ENCODE peak calls at places on chromosomes 1 and 21, in ten cellular contexts. One of them, this sample, is unnamed.

GRCh38 chr1:13775446-13775845 is 75.5 kb downstream of the PRDM2 start:
- DNase-seq in cardiac muscle cell: no peak
- DNase-seq in HCT116: no peak
- DNase-seq in IMR-90: peak; percentile 29
- DNase-seq in lower lobe of right lung: no peak
- DNase-seq in body of pancreas: no peak
- DNase-seq in left ventricle myocardium inferior: no peak
- DNase-seq in right lobe of liver: no peak
- DNase-seq in endothelial cell: no peak
- DNase-seq in lower leg skin: no peak
- DNase-seq in this sample: no peak

GRCh38 chr1:153518562-153518961 is 17.2 kb downstream of the S100A6 start:
- DNase-seq in body of pancreas: no peak
- DNase-seq in lower lobe of right lung: no peak
- DNase-seq in right lobe of liver: no peak
- DNase-seq in HCT116: no peak
- DNase-seq in cardiac muscle cell: no peak
- DNase-seq in endothelial cell: no peak
- DNase-seq in lower leg skin: no peak
- DNase-seq in IMR-90: no peak
- DNase-seq in left ventricle myocardium inferior: no peak
- DNase-seq in this sample: no peak

GRCh38 chr1:186104459-186104858 is 270.6 kb downstream of the TPR start:
- DNase-seq in left ventricle myocardium inferior: no peak
- DNase-seq in lower leg skin: no peak
- DNase-seq in lower lobe of right lung: no peak
- DNase-seq in endothelial cell: no peak
- DNase-seq in cardiac muscle cell: no peak
- DNase-seq in HCT116: no peak
- DNase-seq in right lobe of liver: no peak
- DNase-seq in IMR-90: no peak
- DNase-seq in body of pancreas: no peak
- DNase-seq in this sample: no peak

GRCh38 chr21:38766987-38767722 is 38.6 kb upstream of the ETS2 start:
- DNase-seq in lower leg skin: no peak
- DNase-seq in endothelial cell: no peak
- DNase-seq in body of pancreas: peak; percentile 32
- DNase-seq in HCT116: no peak
- DNase-seq in IMR-90: no peak
- DNase-seq in cardiac muscle cell: no peak
- DNase-seq in right lobe of liver: no peak
- DNase-seq in lower lobe of right lung: peak; percentile 55
- DNase-seq in left ventricle myocardium inferior: no peak
- DNase-seq in this sample: no peak

GRCh38 chr1:187032982-187033705 is 204.4 kb downstream of the PLA2G4A start:
- DNase-seq in cardiac muscle cell: peak; percentile 48
- DNase-seq in HCT116: no peak
- DNase-seq in endothelial cell: no peak
- DNase-seq in body of pancreas: no peak
- DNase-seq in IMR-90: no peak
- DNase-seq in right lobe of liver: no peak
- DNase-seq in left ventricle myocardium inferior: no peak
- DNase-seq in lower leg skin: no peak
- DNase-seq in lower lobe of right lung: no peak
- DNase-seq in this sample: no peak

GRCh38 chr1:209103135-209103534 is 480.4 kb upstream of the CAMK1G start:
- DNase-seq in right lobe of liver: no peak
- DNase-seq in lower leg skin: no peak
- DNase-seq in IMR-90: no peak
- DNase-seq in body of pancreas: no peak
- DNase-seq in HCT116: no peak
- DNase-seq in left ventricle myocardium inferior: no peak
- DNase-seq in endothelial cell: no peak
- DNase-seq in lower lobe of right lung: no peak
- DNase-seq in cardiac muscle cell: no peak
- DNase-seq in this sample: no peak

GRCh38 chr1:182249201-182249676 is 142.4 kb downstream of the GLUL start:
- DNase-seq in IMR-90: no peak
- DNase-seq in left ventricle myocardium inferior: no peak
- DNase-seq in lower lobe of right lung: no peak
- DNase-seq in cardiac muscle cell: no peak
- DNase-seq in endothelial cell: no peak
- DNase-seq in right lobe of liver: peak; percentile 88
- DNase-seq in HCT116: no peak
- DNase-seq in body of pancreas: peak; percentile 13
- DNase-seq in lower leg skin: peak; percentile 37
- DNase-seq in this sample: no peak

GRCh38 chr1:37752583-37753471 is 12.1 kb downstream of the EPHA10 start:
- DNase-seq in endothelial cell: peak; percentile 49
- DNase-seq in cardiac muscle cell: peak; percentile 23
- DNase-seq in lower leg skin: no peak
- DNase-seq in right lobe of liver: no peak
- DNase-seq in body of pancreas: peak; percentile 43
- DNase-seq in IMR-90: no peak
- DNase-seq in lower lobe of right lung: no peak
- DNase-seq in HCT116: peak; percentile 8
- DNase-seq in left ventricle myocardium inferior: no peak
- DNase-seq in this sample: no peak

GRCh38 chr1:228337711-228338520 is 68.7 kb downstream of the TRIM11 start:
- DNase-seq in HCT116: no peak
- DNase-seq in cardiac muscle cell: no peak
- DNase-seq in left ventricle myocardium inferior: peak; percentile 14
- DNase-seq in right lobe of liver: peak; percentile 37
- DNase-seq in IMR-90: no peak
- DNase-seq in lower leg skin: no peak
- DNase-seq in endothelial cell: no peak
- DNase-seq in body of pancreas: peak; percentile 5
- DNase-seq in lower lobe of right lung: peak; percentile 31
- DNase-seq in this sample: no peak

GRCh38 chr1:100397681-100398080 is 45.4 kb downstream of the CDC14A start:
- DNase-seq in body of pancreas: no peak
- DNase-seq in cardiac muscle cell: no peak
- DNase-seq in lower leg skin: no peak
- DNase-seq in IMR-90: no peak
- DNase-seq in endothelial cell: no peak
- DNase-seq in right lobe of liver: no peak
- DNase-seq in HCT116: no peak
- DNase-seq in lower lobe of right lung: no peak
- DNase-seq in left ventricle myocardium inferior: no peak
- DNase-seq in this sample: no peak

GRCh38 chr1:100394286-100394685 is 42.0 kb downstream of the CDC14A start:
- DNase-seq in HCT116: no peak
- DNase-seq in IMR-90: no peak
- DNase-seq in lower lobe of right lung: no peak
- DNase-seq in right lobe of liver: no peak
- DNase-seq in body of pancreas: no peak
- DNase-seq in endothelial cell: no peak
- DNase-seq in cardiac muscle cell: no peak
- DNase-seq in lower leg skin: no peak
- DNase-seq in left ventricle myocardium inferior: no peak
- DNase-seq in this sample: no peak

GRCh38 chr1:100398648-100399047 is 46.3 kb downstream of the CDC14A start:
- DNase-seq in HCT116: no peak
- DNase-seq in lower lobe of right lung: no peak
- DNase-seq in body of pancreas: no peak
- DNase-seq in lower leg skin: no peak
- DNase-seq in cardiac muscle cell: no peak
- DNase-seq in IMR-90: no peak
- DNase-seq in left ventricle myocardium inferior: no peak
- DNase-seq in right lobe of liver: no peak
- DNase-seq in endothelial cell: no peak
- DNase-seq in this sample: no peak

GRCh38 chr1:100400332-100400933 is 48.1 kb downstream of the CDC14A start:
- DNase-seq in lower lobe of right lung: peak; percentile 59
- DNase-seq in endothelial cell: peak; percentile 46
- DNase-seq in left ventricle myocardium inferior: peak; percentile 38
- DNase-seq in lower leg skin: peak; percentile 57
- DNase-seq in HCT116: no peak
- DNase-seq in IMR-90: no peak
- DNase-seq in right lobe of liver: no peak
- DNase-seq in cardiac muscle cell: peak; percentile 36
- DNase-seq in body of pancreas: no peak
- DNase-seq in this sample: no peak

DNA sequence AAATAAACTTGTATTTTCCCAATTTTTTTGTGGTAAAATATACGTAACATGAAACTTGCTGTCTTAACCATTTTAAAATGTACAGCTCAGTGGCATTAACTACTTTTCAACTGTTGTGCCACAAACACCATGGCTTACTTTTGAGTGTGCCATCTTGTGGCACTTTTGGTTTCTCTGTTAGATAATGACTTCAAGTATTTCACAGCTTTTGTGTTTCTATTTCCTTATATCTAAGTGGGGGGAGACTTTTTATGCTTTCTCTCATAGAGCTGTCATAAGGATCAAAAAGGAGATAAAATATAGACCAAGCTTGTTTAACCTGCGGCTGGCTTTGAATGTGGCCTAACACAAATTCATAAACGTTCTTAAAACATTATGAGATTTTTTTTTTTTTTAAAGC is 44.3 kb downstream of the CDC14A start:
- DNase-seq in cardiac muscle cell: no peak
- DNase-seq in lower leg skin: no peak
- DNase-seq in HCT116: no peak
- DNase-seq in IMR-90: no peak
- DNase-seq in right lobe of liver: no peak
- DNase-seq in lower lobe of right lung: no peak
- DNase-seq in body of pancreas: no peak
- DNase-seq in left ventricle myocardium inferior: no peak
- DNase-seq in endothelial cell: no peak
- DNase-seq in this sample: no peak
- TF ChIP-seq CTCF in cardiac muscle cell: no peak
- TF ChIP-seq CTCF in lower leg skin: no peak
- TF ChIP-seq CTCF in HCT116: no peak
- TF ChIP-seq CTCF in IMR-90: no peak
- TF ChIP-seq CTCF in right lobe of liver: no peak
- TF ChIP-seq CTCF in lower lobe of right lung: no peak
- TF ChIP-seq CTCF in body of pancreas: no peak
- TF ChIP-seq CTCF in left ventricle myocardium inferior: no peak
- TF ChIP-seq CTCF in endothelial cell: no peak
- TF ChIP-seq CTCF in this sample: no peak

DNA sequence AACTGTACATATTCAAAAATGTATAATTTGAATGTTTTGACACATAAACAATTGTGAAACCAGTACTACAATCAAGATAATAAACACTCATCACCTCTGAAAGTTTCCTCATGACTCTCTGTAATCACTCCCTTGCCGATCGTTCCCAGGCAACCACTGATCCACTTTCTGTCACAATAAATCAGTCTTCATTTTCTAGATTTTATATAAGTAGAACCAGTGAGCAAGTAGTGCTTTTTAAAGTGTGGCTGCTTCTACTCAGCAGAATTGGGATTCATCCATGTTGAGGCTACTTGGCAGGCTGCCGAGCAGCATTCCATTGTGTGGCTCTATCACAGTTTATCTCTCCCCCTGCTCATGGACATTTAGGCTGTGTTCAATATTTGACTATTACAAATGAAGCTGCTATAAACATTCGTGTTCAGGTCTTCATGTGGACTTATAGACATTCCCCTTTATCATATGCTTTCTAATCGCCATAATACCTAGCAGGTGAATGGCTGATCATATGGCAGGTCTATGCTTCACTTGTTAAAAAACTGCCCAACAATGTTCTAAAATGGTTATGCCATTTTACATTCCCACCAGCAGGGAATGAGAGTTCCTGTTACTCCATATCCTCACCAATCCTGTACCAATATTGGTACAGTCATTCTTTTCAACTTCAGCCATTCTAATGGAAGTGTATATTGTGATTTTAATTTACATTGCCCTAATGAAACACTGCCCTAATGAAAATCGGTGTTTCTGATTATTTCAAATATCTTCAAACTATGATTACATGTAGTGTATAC is 20.5 kb downstream of the TEX38 start:
- DNase-seq in endothelial cell: no peak
- DNase-seq in body of pancreas: no peak
- DNase-seq in left ventricle myocardium inferior: no peak
- DNase-seq in HCT116: no peak
- DNase-seq in lower lobe of right lung: no peak
- DNase-seq in cardiac muscle cell: peak; percentile 48
- DNase-seq in lower leg skin: no peak
- DNase-seq in IMR-90: peak; percentile 38
- DNase-seq in right lobe of liver: no peak
- DNase-seq in this sample: no peak
- TF ChIP-seq CTCF in endothelial cell: peak; percentile 42
- TF ChIP-seq CTCF in body of pancreas: no peak
- TF ChIP-seq CTCF in left ventricle myocardium inferior: peak; percentile 14
- TF ChIP-seq CTCF in HCT116: peak; percentile 19
- TF ChIP-seq CTCF in lower lobe of right lung: no peak
- TF ChIP-seq CTCF in cardiac muscle cell: peak; percentile 34
- TF ChIP-seq CTCF in lower leg skin: no peak
- TF ChIP-seq CTCF in IMR-90: peak; percentile 38
- TF ChIP-seq CTCF in right lobe of liver: no peak
- TF ChIP-seq CTCF in this sample: peak; percentile 16

DNA sequence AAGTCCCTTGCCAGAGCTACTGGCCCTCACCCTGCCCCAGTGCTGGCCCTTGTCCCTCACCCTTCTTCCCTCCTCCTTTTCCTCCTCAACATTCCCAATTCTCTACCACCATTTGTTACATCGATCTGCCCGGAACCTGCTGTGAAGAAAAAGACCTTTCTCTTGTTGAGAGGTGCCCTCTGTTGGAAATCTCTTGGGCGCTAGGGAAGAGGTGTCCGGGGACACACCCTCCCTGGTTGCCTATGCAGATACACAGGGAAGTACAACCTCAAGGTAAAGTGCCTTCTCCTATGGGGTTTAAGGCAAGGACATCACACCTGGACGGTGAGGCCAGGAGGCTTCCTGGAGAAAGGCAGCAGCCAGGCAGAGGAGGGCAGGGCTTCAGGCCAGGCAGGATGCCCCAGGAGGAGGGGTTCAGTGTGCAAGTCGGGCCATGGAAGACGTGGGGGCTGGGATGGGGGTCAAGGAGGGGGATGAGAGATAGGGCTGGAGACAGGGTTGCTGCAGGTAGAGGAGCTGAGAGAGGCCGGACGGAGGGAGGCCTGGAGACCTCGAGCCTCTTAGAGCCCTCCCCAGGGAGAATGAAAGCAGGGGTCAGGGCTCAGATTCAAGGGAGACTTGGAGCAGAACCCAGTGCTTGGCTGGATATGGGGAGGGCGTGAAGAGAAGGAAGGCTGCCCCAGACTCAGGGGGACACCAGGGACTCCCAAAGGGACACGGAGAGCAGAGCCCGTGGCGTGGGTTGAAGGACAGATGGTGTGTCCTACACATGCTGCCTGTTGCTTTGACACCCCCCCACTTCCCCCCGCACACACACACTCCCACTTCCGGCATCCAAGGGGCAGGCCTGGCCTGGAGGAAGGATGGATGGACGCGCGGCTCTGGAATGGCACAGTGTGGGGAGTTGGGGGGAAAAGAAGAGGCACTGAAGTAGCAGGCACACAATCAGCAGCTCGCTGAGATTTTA is 44.5 kb downstream of the RIPK4 start:
- DNase-seq in body of pancreas: no peak
- DNase-seq in cardiac muscle cell: no peak
- DNase-seq in lower leg skin: no peak
- DNase-seq in IMR-90: no peak
- DNase-seq in lower lobe of right lung: no peak
- DNase-seq in right lobe of liver: no peak
- DNase-seq in endothelial cell: no peak
- DNase-seq in HCT116: no peak
- DNase-seq in left ventricle myocardium inferior: no peak
- DNase-seq in this sample: no peak
- TF ChIP-seq CTCF in body of pancreas: no peak
- TF ChIP-seq CTCF in cardiac muscle cell: no peak
- TF ChIP-seq CTCF in lower leg skin: no peak
- TF ChIP-seq CTCF in IMR-90: no peak
- TF ChIP-seq CTCF in lower lobe of right lung: no peak
- TF ChIP-seq CTCF in right lobe of liver: no peak
- TF ChIP-seq CTCF in endothelial cell: no peak
- TF ChIP-seq CTCF in HCT116: no peak
- TF ChIP-seq CTCF in left ventricle myocardium inferior: no peak
- TF ChIP-seq CTCF in this sample: no peak

GRCh38 chr1:30133414-30134055 is 589.9 kb downstream of the MATN1 start:
- DNase-seq in lower lobe of right lung: no peak
- DNase-seq in cardiac muscle cell: no peak
- DNase-seq in HCT116: no peak
- DNase-seq in endothelial cell: no peak
- DNase-seq in IMR-90: no peak
- DNase-seq in body of pancreas: no peak
- DNase-seq in right lobe of liver: no peak
- DNase-seq in lower leg skin: no peak
- DNase-seq in left ventricle myocardium inferior: no peak
- DNase-seq in this sample: no peak
- TF ChIP-seq CTCF in lower lobe of right lung: no peak
- TF ChIP-seq CTCF in cardiac muscle cell: no peak
- TF ChIP-seq CTCF in HCT116: peak; percentile 13
- TF ChIP-seq CTCF in endothelial cell: no peak
- TF ChIP-seq CTCF in IMR-90: no peak
- TF ChIP-seq CTCF in body of pancreas: no peak
- TF ChIP-seq CTCF in right lobe of liver: no peak
- TF ChIP-seq CTCF in lower leg skin: no peak
- TF ChIP-seq CTCF in left ventricle myocardium inferior: no peak
- TF ChIP-seq CTCF in this sample: no peak

This sample was measured in mesothelial cell of epicardium.